ENCODE peak calls at places on chromosomes 13 and 19, in ten cellular contexts. U, O, J, R, Z, T, M, P, Q and W are unnamed samples.

GRCh38 chr19:33905473-33905936 is 108.8 kb downstream of the KCTD15 start:
- DNase-seq in T (no peak), J (no peak), Z (no peak), O (no peak), R (no peak), P (peak), M (no peak), Q (peak), U (no peak), W (no peak)

GRCh38 chr19:13806728-13807127 is 11.5 kb downstream of the ZSWIM4 start:
- DNase-seq in T (no peak), J (no peak), M (no peak), R (no peak), Q (no peak), U (no peak), O (no peak), Z (no peak), P (no peak), W (no peak)

GRCh38 chr13:42354246-42355117 is 82.5 kb downstream of the AKAP11 start:
- DNase-seq in Z (no peak), T (no peak), P (peak), Q (peak), R (no peak), M (peak), O (peak), U (no peak), J (peak), W (no peak)

GRCh38 chr13:106685142-106685541 is 117.2 kb upstream of the ARGLU1 start:
- DNase-seq in J (no peak), O (no peak), R (no peak), T (no peak), U (no peak), M (no peak), P (no peak), Z (no peak), Q (no peak), W (no peak)

GRCh38 chr13:44312898-44313551 is 60.6 kb upstream of the SERP2 start:
- DNase-seq in U (no peak), T (no peak), J (no peak), Q (peak), M (peak), Z (no peak), P (no peak), R (no peak), O (no peak), W (no peak)

GRCh38 chr19:38134538-38135149 is 89.4 kb downstream of the DPF1 start:
- DNase-seq in T (no peak), M (peak), Z (peak), P (peak), R (no peak), Q (peak), J (peak), U (no peak), O (no peak), W (no peak)

GRCh38 chr13:43127103-43127817 is 103.9 kb downstream of the DNAJC15 start:
- DNase-seq in R (no peak), M (no peak), J (peak), U (no peak), O (no peak), P (no peak), T (no peak), Q (peak), Z (no peak), W (no peak)

GRCh38 chr19:13118424-13119193 is 545 bp downstream of the NACC1 start:
- DNase-seq in Z (no peak), O (no peak), M (no peak), R (no peak), P (peak), J (peak), T (no peak), U (no peak), Q (no peak), W (peak)

GRCh38 chr13:40813662-40814454 is 24.4 kb downstream of the SLC25A15 start:
- DNase-seq in T (peak), O (peak), Q (peak), P (peak), J (no peak), Z (no peak), U (no peak), M (peak), R (peak), W (peak)

GRCh38 chr13:109297628-109298027 is 488.8 kb downstream of the IRS2 start:
- DNase-seq in J (no peak), P (no peak), R (no peak), M (peak), T (no peak), O (no peak), U (no peak), Q (peak), Z (no peak), W (no peak)

GRCh38 chr13:49086711-49087110 is 111.0 kb downstream of the FNDC3A start:
- DNase-seq in J (no peak), M (peak), T (no peak), O (no peak), Z (no peak), Q (peak), R (no peak), U (no peak), P (no peak), W (no peak)